ENCODE peak calls at places on chromosome 14, in nine cellular contexts. T is pancreas, Y is transverse colon, J is breast epithelium, N is tibial artery, M is Panc1, L is uterus, K is HCT116, G is HL-60. C is an unnamed sample.

GRCh38 chr14:51242545-51243490 is 2.8 kb downstream of the TMX1 start:
- DNase-seq in T (no peak), Y (no peak), J (no peak), N (no peak), M (no peak), L (no peak), K (no peak), G (no peak), C (no peak)

GRCh38 chr14:75711796-75712211 is 50.8 kb downstream of the TTLL5 start:
- DNase-seq in T (peak), Y (peak), J (peak), N (peak), M (peak), L (peak), K (peak), G (no peak), C (peak)

GRCh38 chr14:104416383-104416782 is 163.2 kb upstream of the C14orf180 start:
- DNase-seq in T (no peak), Y (no peak), J (no peak), N (no peak), M (no peak), L (no peak), K (no peak), G (no peak), C (no peak)

GRCh38 chr14:30005114-30005698 is 77.6 kb upstream of the PRKD1 start:
- DNase-seq in T (no peak), Y (no peak), J (no peak), N (no peak), M (peak), L (no peak), K (no peak), G (no peak), C (peak)

GRCh38 chr14:81511110-81511900 is 22.3 kb downstream of the SEL1L start:
- DNase-seq in T (no peak), Y (no peak), J (no peak), N (no peak), M (no peak), L (no peak), K (no peak), G (peak), C (peak)

GRCh38 chr14:77791225-77791600 is 8.7 kb upstream of the ADCK1 start:
- DNase-seq in T (no peak), Y (no peak), J (no peak), N (peak), M (no peak), L (no peak), K (no peak), G (no peak), C (no peak)

GRCh38 chr14:35400707-35401421 is 3.7 kb downstream of the NFKBIA start:
- DNase-seq in T (no peak), Y (peak), J (no peak), N (no peak), M (no peak), L (no peak), K (no peak), G (peak), C (no peak)

GRCh38 chr14:105140581-105140980 is 28.0 kb downstream of the JAG2 start:
- DNase-seq in T (peak), Y (no peak), J (no peak), N (peak), M (no peak), L (no peak), K (no peak), G (no peak), C (no peak)

GRCh38 chr14:81784084-81784483 is 250.4 kb upstream of the SEL1L start:
- DNase-seq in T (no peak), Y (no peak), J (no peak), N (peak), M (no peak), L (no peak), K (no peak), G (no peak), C (no peak)

GRCh38 chr14:105897725-105898113 is 371.3 kb downstream of the TMEM121 start:
- DNase-seq in T (peak), Y (no peak), J (no peak), N (peak), M (no peak), L (no peak), K (no peak), G (no peak), C (no peak)

DNA sequence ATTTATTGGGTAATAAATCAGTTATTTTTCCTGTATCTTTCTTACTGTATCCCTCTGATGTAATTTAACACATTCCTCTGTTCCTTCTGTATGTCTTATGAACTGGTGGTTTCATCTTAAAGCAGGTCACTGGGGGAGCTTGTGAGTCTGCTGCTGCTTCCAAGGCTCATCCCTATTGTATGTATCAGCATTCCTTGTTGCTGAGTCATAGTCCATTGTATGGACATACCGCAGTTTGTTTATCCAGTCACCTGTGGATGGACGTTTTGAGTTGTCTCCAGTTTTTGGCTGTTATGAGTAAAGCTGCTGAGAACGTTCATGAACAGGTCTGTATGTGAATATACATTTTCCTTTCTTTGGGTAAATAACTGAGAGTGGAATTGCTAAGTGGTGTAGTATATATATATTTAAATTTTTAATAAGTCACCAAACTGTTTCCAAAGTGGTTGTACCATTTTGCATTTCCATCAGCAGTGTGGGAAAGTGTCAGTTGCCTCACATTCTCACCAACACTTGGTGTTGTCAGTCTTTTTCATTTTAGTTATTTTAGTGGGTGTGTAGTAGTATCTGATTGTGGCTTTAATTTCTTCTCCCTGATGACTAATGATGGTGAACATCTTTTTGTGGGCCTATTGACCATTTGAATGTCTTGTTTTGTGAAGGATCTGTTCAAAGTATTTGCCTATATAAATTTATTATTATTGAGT is 82.7 kb downstream of the BEGAIN start:
- DNase-seq in T (no peak), Y (no peak), J (no peak), N (no peak), M (peak), L (no peak), K (peak), G (no peak), C (no peak)
- TF ChIP-seq CTCF in T (no peak), Y (no peak), J (no peak), N (no peak), M (no peak), L (no peak), K (no peak), G (no peak), C (no peak)

DNA sequence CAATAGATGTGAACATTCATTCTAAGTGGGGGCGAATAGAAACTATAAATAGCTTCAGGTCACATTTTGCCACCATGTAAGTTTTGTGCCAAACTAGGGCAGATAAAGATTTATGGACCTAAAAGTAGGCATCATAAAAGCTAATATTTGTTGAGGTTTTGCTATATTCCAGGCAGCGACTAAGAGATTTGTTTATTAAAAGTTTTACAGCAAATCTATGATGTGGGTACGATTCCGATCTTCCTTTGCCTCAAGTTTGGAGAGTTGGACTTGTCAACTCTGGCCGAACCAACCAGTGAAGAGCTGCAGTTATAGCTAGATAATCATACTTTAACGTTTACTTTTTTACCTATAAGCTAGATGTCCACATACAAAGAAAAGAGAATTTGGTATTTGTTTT is 1.6 kb downstream of the MAPK1IP1L start:
- DNase-seq in T (no peak), Y (no peak), J (no peak), N (no peak), M (no peak), L (no peak), K (no peak), G (no peak), C (no peak)
- H3K27ac ChIP-seq in T (peak), Y (peak), J (peak), N (peak), M (peak), L (peak), K (no peak), G (no peak), C (peak)

GRCh38 chr14:65286443-65286842 is 126.1 kb upstream of the FUT8 start:
- DNase-seq in T (no peak), Y (no peak), J (no peak), N (no peak), M (no peak), L (no peak), K (peak), G (no peak), C (no peak)
- TF ChIP-seq CTCF in T (no peak), Y (peak), J (no peak), N (no peak), M (no peak), L (no peak), K (peak), G (no peak), C (peak)

GRCh38 chr14:74255281-74255680 is 16.0 kb downstream of the VSX2 start:
- DNase-seq in T (no peak), Y (no peak), J (no peak), N (no peak), M (no peak), L (no peak), K (no peak), G (no peak), C (no peak)

GRCh38 chr14:74259513-74259912 is 20.3 kb downstream of the VSX2 start:
- DNase-seq in T (no peak), Y (no peak), J (no peak), N (no peak), M (no peak), L (no peak), K (no peak), G (no peak), C (no peak)

GRCh38 chr14:74258705-74259035 is 19.4 kb downstream of the VSX2 start:
- DNase-seq in T (no peak), Y (no peak), J (no peak), N (no peak), M (no peak), L (no peak), K (no peak), G (no peak), C (no peak)

GRCh38 chr14:74257988-74258704 is 18.9 kb downstream of the VSX2 start:
- DNase-seq in T (no peak), Y (no peak), J (no peak), N (no peak), M (no peak), L (no peak), K (no peak), G (no peak), C (no peak)

GRCh38 chr14:74257078-74257987 is 18.1 kb downstream of the VSX2 start:
- DNase-seq in T (peak), Y (peak), J (no peak), N (no peak), M (no peak), L (no peak), K (no peak), G (peak), C (peak)
- H3K27ac ChIP-seq in T (no peak), Y (no peak), J (no peak), N (no peak), M (no peak), L (no peak), K (no peak), G (no peak), C (no peak)

DNA sequence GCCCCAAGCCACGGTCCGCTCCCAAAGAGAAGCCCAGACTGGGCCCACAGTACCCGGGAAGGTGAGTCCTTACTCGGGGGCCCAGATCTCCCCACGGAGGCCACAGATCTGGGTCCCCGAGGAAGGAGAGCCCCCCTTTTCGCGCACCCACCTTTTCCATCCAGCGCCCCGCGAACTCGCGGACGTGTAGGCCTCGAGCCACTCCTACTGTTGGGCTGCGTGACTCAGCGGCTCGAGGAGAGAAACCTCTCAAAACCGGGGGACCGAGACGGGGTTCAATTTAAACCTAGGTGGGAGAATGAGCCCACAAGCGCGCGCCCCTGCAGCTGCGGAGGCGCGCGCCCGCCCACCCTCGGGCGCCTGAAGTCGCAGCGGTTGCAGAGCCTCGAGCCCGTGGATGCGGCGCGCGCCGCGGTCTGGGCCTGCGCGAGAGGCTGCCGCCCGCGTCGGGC is 6.3 kb downstream of the SIX6 start:
- DNase-seq in T (no peak), Y (no peak), J (no peak), N (no peak), M (no peak), L (no peak), K (no peak), G (no peak), C (no peak)
- TF ChIP-seq CTCF in T (no peak), Y (no peak), J (no peak), N (no peak), M (no peak), L (no peak), K (no peak), G (no peak), C (peak)

DNA sequence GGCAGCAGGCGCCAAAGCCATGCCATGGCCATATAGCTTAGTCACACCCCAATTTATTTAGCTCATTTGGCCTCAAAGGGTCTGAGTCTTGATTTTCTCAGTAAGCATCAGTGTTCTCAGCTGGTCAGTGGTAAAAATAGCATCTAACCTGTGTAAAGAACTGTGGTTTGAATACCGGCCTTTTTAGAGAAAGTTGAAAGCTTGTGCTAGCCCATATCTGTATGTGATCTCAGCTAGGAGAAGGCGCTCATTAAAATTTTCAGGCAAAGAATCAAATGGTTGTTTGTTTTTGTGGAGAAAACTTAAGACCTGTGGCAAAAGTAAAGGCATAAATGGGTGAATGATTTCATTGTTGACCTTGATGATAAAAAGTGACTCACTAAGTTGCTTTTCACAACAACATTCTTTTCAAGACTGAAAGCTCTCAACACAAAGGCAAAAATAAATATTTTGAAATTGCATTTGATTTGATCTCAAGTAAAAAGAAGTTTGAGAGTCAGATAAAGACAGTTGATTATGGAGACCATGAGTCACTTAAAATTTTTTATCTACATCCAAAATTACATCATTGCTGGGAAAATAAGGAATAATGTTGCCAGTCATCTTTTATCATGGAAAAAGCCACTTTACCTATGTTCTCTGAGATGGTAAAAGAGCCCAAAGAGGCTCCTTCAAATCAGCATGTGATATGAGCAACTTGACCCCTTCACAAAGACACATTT is 128.5 kb upstream of the RGS6 start:
- DNase-seq in T (no peak), Y (no peak), J (no peak), N (no peak), M (peak), L (no peak), K (peak), G (no peak), C (peak)
- H3K27ac ChIP-seq in T (no peak), Y (no peak), J (no peak), N (no peak), M (no peak), L (no peak), K (peak), G (no peak), C (no peak)

GRCh38 chr14:20327005-20327869 is 5.8 kb downstream of the CCNB1IP1 start:
- DNase-seq in T (no peak), Y (no peak), J (no peak), N (no peak), M (peak), L (peak), K (peak), G (peak), C (peak)
- TF ChIP-seq CTCF in T (peak), Y (peak), J (peak), N (peak), M (peak), L (peak), K (peak), G (peak), C (peak)

GRCh38 chr14:33584698-33585097 is 366.2 kb downstream of the EGLN3 start:
- DNase-seq in T (no peak), Y (no peak), J (no peak), N (no peak), M (no peak), L (no peak), K (no peak), G (no peak), C (no peak)
- H3K27ac ChIP-seq in T (no peak), Y (no peak), J (no peak), N (no peak), M (no peak), L (no peak), K (no peak), G (no peak), C (no peak)

DNA sequence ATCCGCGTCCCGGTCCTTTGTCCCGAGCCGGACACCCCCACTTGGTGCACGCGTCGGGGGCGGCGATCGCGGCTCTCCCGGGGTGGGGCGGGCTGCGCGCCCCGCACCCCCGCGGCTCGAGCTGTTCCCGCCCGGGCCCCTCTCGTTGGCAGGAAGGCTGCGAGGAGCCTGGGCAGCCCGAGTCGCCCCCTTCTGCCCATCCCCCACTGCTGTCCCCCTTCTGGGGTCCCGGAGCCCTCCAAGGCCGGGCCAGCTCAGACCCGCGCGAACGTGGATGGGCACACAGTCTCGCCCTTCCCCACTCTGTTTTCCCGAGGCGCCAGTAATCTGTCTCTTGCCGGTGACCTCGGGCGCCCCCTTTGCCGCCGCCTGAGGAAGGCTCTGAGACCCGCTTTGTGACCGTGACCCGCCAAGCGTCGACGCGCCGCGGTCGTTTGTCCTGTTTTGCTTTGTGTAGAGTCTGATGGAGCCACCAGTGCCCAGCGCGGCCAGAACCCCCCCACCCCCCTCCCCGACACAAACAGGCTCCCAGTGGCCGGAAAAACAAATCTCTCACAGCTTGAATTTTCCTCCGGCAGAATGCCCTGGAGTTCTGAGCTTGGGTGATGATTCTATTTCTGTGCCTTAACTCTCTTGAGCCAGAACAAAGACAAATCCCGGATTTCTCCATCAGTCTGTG is 610 bp downstream of the C14orf132 start:
- DNase-seq in T (peak), Y (no peak), J (no peak), N (no peak), M (no peak), L (peak), K (no peak), G (no peak), C (peak)
- TF ChIP-seq CTCF in T (no peak), Y (no peak), J (no peak), N (no peak), M (peak), L (no peak), K (peak), G (no peak), C (peak)